ENCODE peak calls at places on chromosomes 13 and 19, in eight cellular contexts. One of them, this sample, is unnamed.

GRCh38 chr19:4278010-4278409 is 1.1 kb upstream of the SHD start:
- DNase-seq in HS-27A: no peak
- DNase-seq in T-helper 1 cell: no peak
- DNase-seq in stimulated activated CD8-positive, alpha-beta memory T cell treated with anti-CD3 and anti-CD28 coated beads, Interleukin-4, amount 100 ng/mL, for 24 hours: no peak
- DNase-seq in KBM-7: no peak
- DNase-seq in gastrocnemius medialis: no peak
- DNase-seq in NCI-H1105: no peak
- DNase-seq in RCC 7860: no peak
- DNase-seq in this sample: no peak

GRCh38 chr13:110575322-110576069 is 14.0 kb upstream of the RAB20 start:
- DNase-seq in HS-27A: no peak
- DNase-seq in T-helper 1 cell: no peak
- DNase-seq in stimulated activated CD8-positive, alpha-beta memory T cell treated with anti-CD3 and anti-CD28 coated beads, Interleukin-4, amount 100 ng/mL, for 24 hours: no peak
- DNase-seq in KBM-7: peak; percentile 76
- DNase-seq in gastrocnemius medialis: peak; percentile 23
- DNase-seq in NCI-H1105: no peak
- DNase-seq in RCC 7860: peak; percentile 62
- DNase-seq in this sample: no peak

GRCh38 chr13:37207646-37208045 is 102.2 kb upstream of the CSNK1A1L start:
- DNase-seq in HS-27A: no peak
- DNase-seq in T-helper 1 cell: no peak
- DNase-seq in stimulated activated CD8-positive, alpha-beta memory T cell treated with anti-CD3 and anti-CD28 coated beads, Interleukin-4, amount 100 ng/mL, for 24 hours: no peak
- DNase-seq in KBM-7: no peak
- DNase-seq in gastrocnemius medialis: no peak
- DNase-seq in NCI-H1105: no peak
- DNase-seq in RCC 7860: no peak
- DNase-seq in this sample: no peak

GRCh38 chr19:8702350-8702749 is 3.8 kb upstream of the ACTL9 start:
- DNase-seq in HS-27A: no peak
- DNase-seq in T-helper 1 cell: no peak
- DNase-seq in stimulated activated CD8-positive, alpha-beta memory T cell treated with anti-CD3 and anti-CD28 coated beads, Interleukin-4, amount 100 ng/mL, for 24 hours: no peak
- DNase-seq in KBM-7: peak; percentile 90
- DNase-seq in gastrocnemius medialis: no peak
- DNase-seq in NCI-H1105: no peak
- DNase-seq in RCC 7860: no peak
- DNase-seq in this sample: no peak

GRCh38 chr19:33193864-33194362 is at the start of gene LRP3:
- DNase-seq in HS-27A: no peak
- DNase-seq in T-helper 1 cell: no peak
- DNase-seq in stimulated activated CD8-positive, alpha-beta memory T cell treated with anti-CD3 and anti-CD28 coated beads, Interleukin-4, amount 100 ng/mL, for 24 hours: no peak
- DNase-seq in KBM-7: no peak
- DNase-seq in gastrocnemius medialis: no peak
- DNase-seq in NCI-H1105: peak; percentile 44
- DNase-seq in RCC 7860: no peak
- DNase-seq in this sample: no peak

GRCh38 chr13:23377603-23378002 is 55.9 kb downstream of the SACS start:
- DNase-seq in HS-27A: no peak
- DNase-seq in T-helper 1 cell: no peak
- DNase-seq in stimulated activated CD8-positive, alpha-beta memory T cell treated with anti-CD3 and anti-CD28 coated beads, Interleukin-4, amount 100 ng/mL, for 24 hours: no peak
- DNase-seq in KBM-7: no peak
- DNase-seq in gastrocnemius medialis: no peak
- DNase-seq in NCI-H1105: no peak
- DNase-seq in RCC 7860: no peak
- DNase-seq in this sample: no peak

GRCh38 chr13:100597253-100597652 is 8.7 kb upstream of the GGACT start:
- DNase-seq in HS-27A: no peak
- DNase-seq in T-helper 1 cell: no peak
- DNase-seq in stimulated activated CD8-positive, alpha-beta memory T cell treated with anti-CD3 and anti-CD28 coated beads, Interleukin-4, amount 100 ng/mL, for 24 hours: no peak
- DNase-seq in KBM-7: no peak
- DNase-seq in gastrocnemius medialis: no peak
- DNase-seq in NCI-H1105: no peak
- DNase-seq in RCC 7860: peak; percentile 68
- DNase-seq in this sample: no peak

GRCh38 chr19:33125929-33126388 is 6.0 kb upstream of the WDR88 start:
- DNase-seq in HS-27A: no peak
- DNase-seq in T-helper 1 cell: peak; percentile 27
- DNase-seq in stimulated activated CD8-positive, alpha-beta memory T cell treated with anti-CD3 and anti-CD28 coated beads, Interleukin-4, amount 100 ng/mL, for 24 hours: peak; percentile 23
- DNase-seq in KBM-7: peak; percentile 58
- DNase-seq in gastrocnemius medialis: peak; percentile 23
- DNase-seq in NCI-H1105: peak; percentile 63
- DNase-seq in RCC 7860: peak; percentile 24
- DNase-seq in this sample: no peak

GRCh38 chr13:45607931-45608330 is 7.6 kb downstream of the ERICH6B start:
- DNase-seq in HS-27A: no peak
- DNase-seq in T-helper 1 cell: no peak
- DNase-seq in stimulated activated CD8-positive, alpha-beta memory T cell treated with anti-CD3 and anti-CD28 coated beads, Interleukin-4, amount 100 ng/mL, for 24 hours: no peak
- DNase-seq in KBM-7: no peak
- DNase-seq in gastrocnemius medialis: no peak
- DNase-seq in NCI-H1105: no peak
- DNase-seq in RCC 7860: no peak
- DNase-seq in this sample: no peak

GRCh38 chr19:50549927-50550593 is 18.2 kb downstream of the LRRC4B start:
- DNase-seq in HS-27A: no peak
- DNase-seq in T-helper 1 cell: no peak
- DNase-seq in stimulated activated CD8-positive, alpha-beta memory T cell treated with anti-CD3 and anti-CD28 coated beads, Interleukin-4, amount 100 ng/mL, for 24 hours: no peak
- DNase-seq in KBM-7: no peak
- DNase-seq in gastrocnemius medialis: no peak
- DNase-seq in NCI-H1105: no peak
- DNase-seq in RCC 7860: no peak
- DNase-seq in this sample: no peak

GRCh38 chr19:54473983-54474382 is 887 bp upstream of the CDC42EP5 start:
- DNase-seq in HS-27A: no peak
- DNase-seq in T-helper 1 cell: no peak
- DNase-seq in stimulated activated CD8-positive, alpha-beta memory T cell treated with anti-CD3 and anti-CD28 coated beads, Interleukin-4, amount 100 ng/mL, for 24 hours: no peak
- DNase-seq in KBM-7: no peak
- DNase-seq in gastrocnemius medialis: no peak
- DNase-seq in NCI-H1105: no peak
- DNase-seq in RCC 7860: no peak
- DNase-seq in this sample: no peak

GRCh38 chr13:60214213-60215079 is 50.7 kb upstream of the DIAPH3 start:
- DNase-seq in HS-27A: no peak
- DNase-seq in T-helper 1 cell: no peak
- DNase-seq in stimulated activated CD8-positive, alpha-beta memory T cell treated with anti-CD3 and anti-CD28 coated beads, Interleukin-4, amount 100 ng/mL, for 24 hours: no peak
- DNase-seq in KBM-7: no peak
- DNase-seq in gastrocnemius medialis: no peak
- DNase-seq in NCI-H1105: no peak
- DNase-seq in RCC 7860: no peak
- DNase-seq in this sample: no peak

GRCh38 chr19:23481043-23481442 is 85.8 kb upstream of the ZNF91 start:
- DNase-seq in HS-27A: no peak
- DNase-seq in T-helper 1 cell: no peak
- DNase-seq in stimulated activated CD8-positive, alpha-beta memory T cell treated with anti-CD3 and anti-CD28 coated beads, Interleukin-4, amount 100 ng/mL, for 24 hours: no peak
- DNase-seq in KBM-7: no peak
- DNase-seq in gastrocnemius medialis: no peak
- DNase-seq in NCI-H1105: peak; percentile 51
- DNase-seq in RCC 7860: no peak
- DNase-seq in this sample: no peak

GRCh38 chr19:42450314-42450934 is 7.7 kb upstream of the CXCL17 start:
- DNase-seq in HS-27A: peak; percentile 71
- DNase-seq in T-helper 1 cell: peak; percentile 69
- DNase-seq in stimulated activated CD8-positive, alpha-beta memory T cell treated with anti-CD3 and anti-CD28 coated beads, Interleukin-4, amount 100 ng/mL, for 24 hours: peak; percentile 54
- DNase-seq in KBM-7: peak; percentile 83
- DNase-seq in gastrocnemius medialis: peak; percentile 68
- DNase-seq in NCI-H1105: peak; percentile 78
- DNase-seq in RCC 7860: peak; percentile 87
- DNase-seq in this sample: peak; percentile 60

GRCh38 chr19:23436944-23437343 is 41.7 kb upstream of the ZNF91 start:
- DNase-seq in HS-27A: no peak
- DNase-seq in T-helper 1 cell: no peak
- DNase-seq in stimulated activated CD8-positive, alpha-beta memory T cell treated with anti-CD3 and anti-CD28 coated beads, Interleukin-4, amount 100 ng/mL, for 24 hours: no peak
- DNase-seq in KBM-7: peak; percentile 18
- DNase-seq in gastrocnemius medialis: no peak
- DNase-seq in NCI-H1105: no peak
- DNase-seq in RCC 7860: no peak
- DNase-seq in this sample: no peak

GRCh38 chr19:31351212-31352193 is 2.3 kb upstream of the TSHZ3 start:
- DNase-seq in HS-27A: peak; percentile 11
- DNase-seq in T-helper 1 cell: no peak
- DNase-seq in stimulated activated CD8-positive, alpha-beta memory T cell treated with anti-CD3 and anti-CD28 coated beads, Interleukin-4, amount 100 ng/mL, for 24 hours: no peak
- DNase-seq in KBM-7: no peak
- DNase-seq in gastrocnemius medialis: no peak
- DNase-seq in NCI-H1105: no peak
- DNase-seq in RCC 7860: peak; percentile 6
- DNase-seq in this sample: no peak

GRCh38 chr13:95607363-95607762 is 37.1 kb downstream of the DZIP1 start:
- DNase-seq in HS-27A: no peak
- DNase-seq in T-helper 1 cell: no peak
- DNase-seq in stimulated activated CD8-positive, alpha-beta memory T cell treated with anti-CD3 and anti-CD28 coated beads, Interleukin-4, amount 100 ng/mL, for 24 hours: no peak
- DNase-seq in KBM-7: no peak
- DNase-seq in gastrocnemius medialis: no peak
- DNase-seq in NCI-H1105: no peak
- DNase-seq in RCC 7860: peak; percentile 20
- DNase-seq in this sample: peak; percentile 54

GRCh38 chr13:94641432-94641941 is 39.8 kb downstream of the GPR180 start:
- DNase-seq in HS-27A: no peak
- DNase-seq in T-helper 1 cell: no peak
- DNase-seq in stimulated activated CD8-positive, alpha-beta memory T cell treated with anti-CD3 and anti-CD28 coated beads, Interleukin-4, amount 100 ng/mL, for 24 hours: no peak
- DNase-seq in KBM-7: no peak
- DNase-seq in gastrocnemius medialis: no peak
- DNase-seq in NCI-H1105: peak; percentile 17
- DNase-seq in RCC 7860: no peak
- DNase-seq in this sample: no peak

GRCh38 chr19:45763691-45764294 is 5.3 kb downstream of the SIX5 start:
- DNase-seq in HS-27A: no peak
- DNase-seq in T-helper 1 cell: no peak
- DNase-seq in stimulated activated CD8-positive, alpha-beta memory T cell treated with anti-CD3 and anti-CD28 coated beads, Interleukin-4, amount 100 ng/mL, for 24 hours: no peak
- DNase-seq in KBM-7: no peak
- DNase-seq in gastrocnemius medialis: no peak
- DNase-seq in NCI-H1105: no peak
- DNase-seq in RCC 7860: no peak
- DNase-seq in this sample: no peak

GRCh38 chr13:107846642-107847041 is 368.7 kb downstream of the LIG4 start:
- DNase-seq in HS-27A: no peak
- DNase-seq in T-helper 1 cell: no peak
- DNase-seq in stimulated activated CD8-positive, alpha-beta memory T cell treated with anti-CD3 and anti-CD28 coated beads, Interleukin-4, amount 100 ng/mL, for 24 hours: no peak
- DNase-seq in KBM-7: no peak
- DNase-seq in gastrocnemius medialis: no peak
- DNase-seq in NCI-H1105: no peak
- DNase-seq in RCC 7860: no peak
- DNase-seq in this sample: no peak

GRCh38 chr19:56720281-56720680 is 48.7 kb upstream of the ZNF835 start:
- DNase-seq in HS-27A: no peak
- DNase-seq in T-helper 1 cell: no peak
- DNase-seq in stimulated activated CD8-positive, alpha-beta memory T cell treated with anti-CD3 and anti-CD28 coated beads, Interleukin-4, amount 100 ng/mL, for 24 hours: no peak
- DNase-seq in KBM-7: no peak
- DNase-seq in gastrocnemius medialis: no peak
- DNase-seq in NCI-H1105: no peak
- DNase-seq in RCC 7860: no peak
- DNase-seq in this sample: no peak

GRCh38 chr13:33490461-33491327 is 205.1 kb upstream of the STARD13 start:
- DNase-seq in HS-27A: no peak
- DNase-seq in T-helper 1 cell: no peak
- DNase-seq in stimulated activated CD8-positive, alpha-beta memory T cell treated with anti-CD3 and anti-CD28 coated beads, Interleukin-4, amount 100 ng/mL, for 24 hours: no peak
- DNase-seq in KBM-7: no peak
- DNase-seq in gastrocnemius medialis: no peak
- DNase-seq in NCI-H1105: no peak
- DNase-seq in RCC 7860: no peak
- DNase-seq in this sample: no peak